ENCODE peak calls at places on chromosomes 13 and 19, in six cellular contexts. One of them, this sample, is unnamed. For H3K27me3, the result is how much of the 10 kb centered on the place peaks cover.

GRCh38 chr19:53157601-53158000 is 1.3 kb downstream of the ZNF347 start:
- DNase-seq in dorsolateral prefrontal cortex: peak
- DNase-seq in cardiac muscle cell: peak
- DNase-seq in breast epithelium: no peak
- DNase-seq in SJCRH30: peak
- DNase-seq in neural progenitor cell: peak
- DNase-seq in this sample: peak

GRCh38 chr19:19502808-19503602 is 12.3 kb downstream of the TSSK6 start:
- DNase-seq in dorsolateral prefrontal cortex: no peak
- DNase-seq in cardiac muscle cell: no peak
- DNase-seq in breast epithelium: no peak
- DNase-seq in SJCRH30: no peak
- DNase-seq in neural progenitor cell: no peak
- DNase-seq in this sample: no peak

GRCh38 chr13:25752957-25753540 is 298.8 kb downstream of the SHISA2 start:
- DNase-seq in dorsolateral prefrontal cortex: no peak
- DNase-seq in cardiac muscle cell: peak
- DNase-seq in breast epithelium: no peak
- DNase-seq in SJCRH30: peak
- DNase-seq in neural progenitor cell: no peak
- DNase-seq in this sample: no peak

GRCh38 chr13:71021810-71022422 is 845.1 kb downstream of the DACH1 start:
- DNase-seq in dorsolateral prefrontal cortex: no peak
- DNase-seq in cardiac muscle cell: no peak
- DNase-seq in breast epithelium: no peak
- DNase-seq in SJCRH30: no peak
- DNase-seq in neural progenitor cell: no peak
- DNase-seq in this sample: no peak

GRCh38 chr19:44552324-44552723 is 22.8 kb upstream of the CEACAM20 start:
- DNase-seq in dorsolateral prefrontal cortex: no peak
- DNase-seq in cardiac muscle cell: peak
- DNase-seq in breast epithelium: no peak
- DNase-seq in SJCRH30: peak
- DNase-seq in neural progenitor cell: peak
- DNase-seq in this sample: peak

GRCh38 chr19:16117594-16118033 is 5.9 kb downstream of the RAB8A start:
- DNase-seq in dorsolateral prefrontal cortex: no peak
- DNase-seq in cardiac muscle cell: no peak
- DNase-seq in breast epithelium: no peak
- DNase-seq in SJCRH30: no peak
- DNase-seq in neural progenitor cell: no peak
- DNase-seq in this sample: peak

GRCh38 chr19:40600086-40600917 is 867 bp upstream of the LTBP4 start:
- DNase-seq in dorsolateral prefrontal cortex: no peak
- DNase-seq in cardiac muscle cell: no peak
- DNase-seq in breast epithelium: no peak
- DNase-seq in SJCRH30: no peak
- DNase-seq in neural progenitor cell: peak
- DNase-seq in this sample: no peak

GRCh38 chr19:10412257-10412977 is 7.9 kb upstream of the PDE4A start:
- DNase-seq in dorsolateral prefrontal cortex: no peak
- DNase-seq in cardiac muscle cell: no peak
- DNase-seq in breast epithelium: no peak
- DNase-seq in SJCRH30: no peak
- DNase-seq in neural progenitor cell: no peak
- DNase-seq in this sample: no peak

GRCh38 chr19:39282021-39282420 is 13.8 kb downstream of the IFNL2 start:
- DNase-seq in dorsolateral prefrontal cortex: no peak
- DNase-seq in cardiac muscle cell: no peak
- DNase-seq in breast epithelium: no peak
- DNase-seq in SJCRH30: no peak
- DNase-seq in neural progenitor cell: no peak
- DNase-seq in this sample: no peak

GRCh38 chr19:9566729-9567128 is 17.6 kb downstream of the ZNF121 start:
- DNase-seq in dorsolateral prefrontal cortex: no peak
- DNase-seq in cardiac muscle cell: no peak
- DNase-seq in breast epithelium: no peak
- DNase-seq in SJCRH30: no peak
- DNase-seq in neural progenitor cell: no peak
- DNase-seq in this sample: no peak

GRCh38 chr19:18526316-18526715 is 4.4 kb upstream of the ELL start:
- DNase-seq in dorsolateral prefrontal cortex: no peak
- DNase-seq in cardiac muscle cell: no peak
- DNase-seq in breast epithelium: no peak
- DNase-seq in SJCRH30: no peak
- DNase-seq in neural progenitor cell: no peak
- DNase-seq in this sample: no peak

GRCh38 chr13:43373400-43373799 is 350.0 kb downstream of the DNAJC15 start:
- DNase-seq in dorsolateral prefrontal cortex: no peak
- DNase-seq in cardiac muscle cell: no peak
- DNase-seq in breast epithelium: no peak
- DNase-seq in SJCRH30: no peak
- DNase-seq in neural progenitor cell: no peak
- DNase-seq in this sample: no peak

GRCh38 chr19:29467824-29468401 is 57.9 kb upstream of the VSTM2B start:
- DNase-seq in dorsolateral prefrontal cortex: no peak
- DNase-seq in cardiac muscle cell: peak
- DNase-seq in breast epithelium: no peak
- DNase-seq in SJCRH30: peak
- DNase-seq in neural progenitor cell: peak
- DNase-seq in this sample: peak

GRCh38 chr13:38883783-38884182 is 106.8 kb downstream of the STOML3 start:
- DNase-seq in dorsolateral prefrontal cortex: no peak
- DNase-seq in cardiac muscle cell: peak
- DNase-seq in breast epithelium: no peak
- DNase-seq in SJCRH30: no peak
- DNase-seq in neural progenitor cell: peak
- DNase-seq in this sample: no peak

GRCh38 chr19:10102787-10103236 is 334 bp upstream of the ANGPTL6 start:
- DNase-seq in dorsolateral prefrontal cortex: no peak
- DNase-seq in cardiac muscle cell: no peak
- DNase-seq in breast epithelium: no peak
- DNase-seq in SJCRH30: no peak
- DNase-seq in neural progenitor cell: no peak
- DNase-seq in this sample: peak

GRCh38 chr13:32731576-32731975 is 145.3 kb downstream of the PDS5B start:
- DNase-seq in dorsolateral prefrontal cortex: no peak
- DNase-seq in cardiac muscle cell: peak
- DNase-seq in breast epithelium: no peak
- DNase-seq in SJCRH30: no peak
- DNase-seq in neural progenitor cell: no peak
- DNase-seq in this sample: no peak

GRCh38 chr13:100610399-100611347 is 22.1 kb upstream of the GGACT start:
- DNase-seq in dorsolateral prefrontal cortex: peak
- DNase-seq in cardiac muscle cell: no peak
- DNase-seq in breast epithelium: no peak
- DNase-seq in SJCRH30: no peak
- DNase-seq in neural progenitor cell: no peak
- DNase-seq in this sample: no peak

GRCh38 chr13:49315036-49315565 is 67.4 kb downstream of the CDADC1 start:
- DNase-seq in dorsolateral prefrontal cortex: no peak
- DNase-seq in cardiac muscle cell: no peak
- DNase-seq in breast epithelium: no peak
- DNase-seq in SJCRH30: no peak
- DNase-seq in neural progenitor cell: no peak
- DNase-seq in this sample: no peak

GRCh38 chr19:34676697-34677385 is at the start of gene SCGB2B2:
- DNase-seq in dorsolateral prefrontal cortex: peak
- DNase-seq in cardiac muscle cell: no peak
- DNase-seq in breast epithelium: no peak
- DNase-seq in SJCRH30: peak
- DNase-seq in neural progenitor cell: no peak
- DNase-seq in this sample: no peak

GRCh38 chr19:35872180-35872579 is 3.8 kb downstream of the APLP1 start:
- DNase-seq in dorsolateral prefrontal cortex: no peak
- DNase-seq in cardiac muscle cell: no peak
- DNase-seq in breast epithelium: no peak
- DNase-seq in SJCRH30: no peak
- DNase-seq in neural progenitor cell: no peak
- DNase-seq in this sample: peak

GRCh38 chr19:38224014-38224862 is at the start of gene DPF1:
- DNase-seq in dorsolateral prefrontal cortex: peak
- DNase-seq in cardiac muscle cell: peak
- DNase-seq in breast epithelium: no peak
- DNase-seq in SJCRH30: peak
- DNase-seq in neural progenitor cell: peak
- DNase-seq in this sample: peak

GRCh38 chr13:67841071-67841470 is 610.9 kb upstream of the PCDH9 start:
- DNase-seq in dorsolateral prefrontal cortex: no peak
- DNase-seq in cardiac muscle cell: no peak
- DNase-seq in breast epithelium: no peak
- DNase-seq in SJCRH30: no peak
- DNase-seq in neural progenitor cell: peak
- DNase-seq in this sample: peak

DNA sequence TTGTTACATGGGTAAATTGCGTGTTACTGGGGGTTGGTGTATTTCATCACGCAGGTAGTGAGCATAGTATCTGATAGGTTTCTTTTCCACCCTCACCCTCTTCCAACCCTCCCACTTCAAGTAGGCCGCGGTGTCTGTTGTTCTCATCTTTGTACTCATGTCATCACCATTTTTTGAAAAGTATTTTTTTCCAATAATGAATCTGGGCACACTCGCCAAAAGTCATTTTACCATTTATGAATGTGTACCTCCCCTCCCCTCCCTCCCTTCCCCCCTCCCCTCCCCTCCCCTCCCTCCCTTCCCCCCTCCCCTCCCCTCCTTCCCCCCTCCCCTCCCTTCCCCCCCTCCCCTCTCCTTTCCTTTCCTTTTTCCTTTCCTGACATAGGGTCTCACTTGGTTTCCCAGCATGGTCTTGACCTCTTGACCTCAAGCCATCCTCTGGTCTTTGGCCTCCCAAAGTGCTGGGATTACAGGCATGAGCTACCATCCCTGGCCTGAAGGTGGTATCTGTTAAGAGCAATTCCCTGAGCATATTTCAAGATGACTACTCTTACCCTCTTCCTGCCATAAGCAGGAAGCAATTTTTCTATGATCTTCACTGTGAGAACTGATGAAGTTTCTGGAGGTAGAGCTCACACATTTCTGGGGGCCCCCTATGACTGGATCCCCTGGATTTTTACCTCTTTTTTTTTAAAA is 15.7 kb downstream of the ZNF627 start:
- DNase-seq in dorsolateral prefrontal cortex: no peak
- DNase-seq in cardiac muscle cell: no peak
- DNase-seq in breast epithelium: no peak
- DNase-seq in SJCRH30: no peak
- DNase-seq in neural progenitor cell: no peak
- DNase-seq in this sample: peak
- H3K4me3 ChIP-seq in dorsolateral prefrontal cortex: no peak
- H3K4me3 ChIP-seq in cardiac muscle cell: no peak
- H3K4me3 ChIP-seq in breast epithelium: no peak
- H3K4me3 ChIP-seq in SJCRH30: no peak
- H3K4me3 ChIP-seq in neural progenitor cell: no peak
- H3K4me3 ChIP-seq in this sample: no peak

GRCh38 chr19:1457892-1458291 is 8.0 kb downstream of the APC2 start:
- DNase-seq in dorsolateral prefrontal cortex: no peak
- DNase-seq in cardiac muscle cell: no peak
- DNase-seq in breast epithelium: no peak
- DNase-seq in SJCRH30: no peak
- DNase-seq in neural progenitor cell: no peak
- DNase-seq in this sample: no peak
- H3K27me3 ChIP-seq in dorsolateral prefrontal cortex: under half
- H3K27me3 ChIP-seq in cardiac muscle cell: half or more
- H3K27me3 ChIP-seq in breast epithelium: under half
- H3K27me3 ChIP-seq in SJCRH30: under half
- H3K27me3 ChIP-seq in neural progenitor cell: half or more
- H3K27me3 ChIP-seq in this sample: under half

GRCh38 chr19:14474827-14475226 is 327 bp downstream of the PTGER1 start:
- DNase-seq in dorsolateral prefrontal cortex: no peak
- DNase-seq in cardiac muscle cell: no peak
- DNase-seq in breast epithelium: no peak
- DNase-seq in SJCRH30: no peak
- DNase-seq in neural progenitor cell: no peak
- DNase-seq in this sample: no peak

GRCh38 chr19:14475251-14476073 is at the start of gene PTGER1:
- DNase-seq in dorsolateral prefrontal cortex: no peak
- DNase-seq in cardiac muscle cell: peak
- DNase-seq in breast epithelium: no peak
- DNase-seq in SJCRH30: peak
- DNase-seq in neural progenitor cell: peak
- DNase-seq in this sample: peak

GRCh38 chr19:14473073-14473790 is 1.9 kb downstream of the PTGER1 start:
- DNase-seq in dorsolateral prefrontal cortex: peak
- DNase-seq in cardiac muscle cell: peak
- DNase-seq in breast epithelium: no peak
- DNase-seq in SJCRH30: no peak
- DNase-seq in neural progenitor cell: no peak
- DNase-seq in this sample: peak

GRCh38 chr19:14472202-14472961 is 2.8 kb downstream of the PTGER1 start:
- DNase-seq in dorsolateral prefrontal cortex: peak
- DNase-seq in cardiac muscle cell: peak
- DNase-seq in breast epithelium: no peak
- DNase-seq in SJCRH30: no peak
- DNase-seq in neural progenitor cell: peak
- DNase-seq in this sample: peak

DNA sequence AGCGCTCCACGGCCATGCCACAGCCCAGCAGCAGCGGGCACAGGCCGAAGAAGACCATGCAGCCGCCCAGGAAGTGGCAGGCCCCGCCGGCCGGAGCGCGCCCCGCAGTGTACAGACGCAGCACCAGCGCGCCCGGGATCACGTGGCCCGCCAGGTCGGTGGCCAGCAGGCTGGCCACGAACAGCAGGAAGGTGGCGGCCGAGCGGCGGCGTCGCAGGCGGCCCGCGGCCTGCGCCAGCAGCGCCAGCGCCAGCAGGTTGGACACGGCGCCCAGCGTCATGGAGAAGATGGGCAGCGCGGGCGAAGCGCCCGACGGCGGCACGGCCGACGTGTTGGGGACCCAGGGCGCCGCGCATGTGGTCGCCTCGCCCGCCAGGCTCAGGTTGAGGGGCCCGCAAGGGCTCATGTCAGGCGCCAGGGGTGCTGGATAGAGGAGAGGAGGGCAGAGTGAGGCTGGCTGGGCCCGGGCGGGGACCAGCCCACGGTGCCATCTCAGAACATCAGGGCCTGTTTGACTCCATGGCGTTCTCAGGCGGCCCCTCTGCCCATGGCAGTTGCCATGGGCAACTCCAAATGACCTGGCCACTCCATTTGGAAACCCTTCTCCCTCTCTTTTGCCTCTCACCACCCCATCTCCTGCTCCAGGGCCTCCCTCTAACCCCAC is 1.1 kb downstream of the PTGER1 start:
- DNase-seq in dorsolateral prefrontal cortex: peak
- DNase-seq in cardiac muscle cell: peak
- DNase-seq in breast epithelium: no peak
- DNase-seq in SJCRH30: no peak
- DNase-seq in neural progenitor cell: no peak
- DNase-seq in this sample: peak
- H3K4me3 ChIP-seq in dorsolateral prefrontal cortex: no peak
- H3K4me3 ChIP-seq in cardiac muscle cell: no peak
- H3K4me3 ChIP-seq in breast epithelium: no peak
- H3K4me3 ChIP-seq in SJCRH30: no peak
- H3K4me3 ChIP-seq in neural progenitor cell: no peak
- H3K4me3 ChIP-seq in this sample: no peak

DNA sequence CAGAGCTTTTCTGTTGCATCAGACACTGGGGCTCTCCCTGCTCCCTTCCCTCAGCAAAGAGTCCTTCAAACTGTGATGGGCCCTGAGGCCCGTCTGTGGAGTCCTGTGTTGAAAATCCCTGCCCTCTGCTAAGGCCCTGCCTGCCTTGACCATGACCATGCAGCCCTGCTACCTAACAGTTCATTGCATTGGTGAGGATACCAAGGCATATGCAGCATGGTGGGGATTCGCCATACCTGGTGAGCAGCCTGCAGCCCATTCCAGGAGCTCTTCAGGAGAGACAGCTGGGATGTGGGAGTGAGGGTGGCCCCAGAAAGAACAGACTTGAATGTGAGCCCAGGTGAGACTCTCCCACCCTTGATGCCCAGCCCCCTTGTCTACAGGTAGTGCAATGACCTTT is 70.6 kb upstream of the GSX1 start:
- DNase-seq in dorsolateral prefrontal cortex: no peak
- DNase-seq in cardiac muscle cell: no peak
- DNase-seq in breast epithelium: no peak
- DNase-seq in SJCRH30: no peak
- DNase-seq in neural progenitor cell: no peak
- DNase-seq in this sample: no peak
- H3K27me3 ChIP-seq in dorsolateral prefrontal cortex: under half
- H3K27me3 ChIP-seq in cardiac muscle cell: under half
- H3K27me3 ChIP-seq in breast epithelium: under half
- H3K27me3 ChIP-seq in SJCRH30: under half
- H3K27me3 ChIP-seq in neural progenitor cell: under half
- H3K27me3 ChIP-seq in this sample: under half

This sample was measured in H7.